ENCODE peak calls at places on chromosomes 6 and 20, in seven cellular contexts. One of them, this sample, is unnamed.
A peak's percentile ranks its signal among the peaks of the same experiment; 100 is the strongest.

GRCh38 chr6:122393339-122393896 is 6.0 kb upstream of the HSF2 start:
- DNase-seq in HCT116: no peak
- DNase-seq in Right ventricle myocardium inferior: no peak
- DNase-seq in NAMALWA: no peak
- DNase-seq in ELR: no peak
- DNase-seq in A673: no peak
- DNase-seq in psoas muscle: no peak
- DNase-seq in this sample: no peak

GRCh38 chr6:130943738-130944137 is 116.5 kb downstream of the SMLR1 start:
- DNase-seq in HCT116: no peak
- DNase-seq in Right ventricle myocardium inferior: no peak
- DNase-seq in NAMALWA: no peak
- DNase-seq in ELR: no peak
- DNase-seq in A673: no peak
- DNase-seq in psoas muscle: no peak
- DNase-seq in this sample: no peak

GRCh38 chr6:29667158-29667557 is 10.3 kb downstream of the MOG start:
- DNase-seq in HCT116: no peak
- DNase-seq in Right ventricle myocardium inferior: no peak
- DNase-seq in NAMALWA: no peak
- DNase-seq in ELR: no peak
- DNase-seq in A673: no peak
- DNase-seq in psoas muscle: no peak
- DNase-seq in this sample: no peak

GRCh38 chr6:117352466-117353081 is 73.2 kb downstream of the ROS1 start:
- DNase-seq in HCT116: peak; percentile 24
- DNase-seq in Right ventricle myocardium inferior: no peak
- DNase-seq in NAMALWA: peak; percentile 44
- DNase-seq in ELR: peak; percentile 63
- DNase-seq in A673: peak; percentile 1
- DNase-seq in psoas muscle: no peak
- DNase-seq in this sample: peak; percentile 55

GRCh38 chr6:169265486-169266131 is 12.0 kb upstream of the THBS2 start:
- DNase-seq in HCT116: no peak
- DNase-seq in Right ventricle myocardium inferior: no peak
- DNase-seq in NAMALWA: no peak
- DNase-seq in ELR: no peak
- DNase-seq in A673: no peak
- DNase-seq in psoas muscle: no peak
- DNase-seq in this sample: no peak

GRCh38 chr20:57514273-57514751 is 10.6 kb downstream of the CTCFL start:
- DNase-seq in HCT116: peak; percentile 58
- DNase-seq in Right ventricle myocardium inferior: no peak
- DNase-seq in NAMALWA: peak; percentile 77
- DNase-seq in ELR: peak; percentile 82
- DNase-seq in A673: peak; percentile 68
- DNase-seq in psoas muscle: peak; percentile 63
- DNase-seq in this sample: peak; percentile 87

GRCh38 chr6:14882394-14883073 is 363.3 kb upstream of the JARID2 start:
- DNase-seq in HCT116: no peak
- DNase-seq in Right ventricle myocardium inferior: no peak
- DNase-seq in NAMALWA: no peak
- DNase-seq in ELR: no peak
- DNase-seq in A673: no peak
- DNase-seq in psoas muscle: peak; percentile 76
- DNase-seq in this sample: peak; percentile 30

GRCh38 chr6:2986722-2987196 is 12.9 kb upstream of the NQO2 start:
- DNase-seq in HCT116: no peak
- DNase-seq in Right ventricle myocardium inferior: no peak
- DNase-seq in NAMALWA: no peak
- DNase-seq in ELR: peak; percentile 84
- DNase-seq in A673: no peak
- DNase-seq in psoas muscle: no peak
- DNase-seq in this sample: peak; percentile 56

GRCh38 chr6:80009531-80009930 is 5.1 kb downstream of the TTK start:
- DNase-seq in HCT116: no peak
- DNase-seq in Right ventricle myocardium inferior: no peak
- DNase-seq in NAMALWA: no peak
- DNase-seq in ELR: no peak
- DNase-seq in A673: no peak
- DNase-seq in psoas muscle: no peak
- DNase-seq in this sample: no peak

GRCh38 chr20:63826753-63827152 is 4.3 kb downstream of the ZBTB46 start:
- DNase-seq in HCT116: no peak
- DNase-seq in Right ventricle myocardium inferior: peak; percentile 32
- DNase-seq in NAMALWA: no peak
- DNase-seq in ELR: peak; percentile 39
- DNase-seq in A673: no peak
- DNase-seq in psoas muscle: no peak
- DNase-seq in this sample: no peak

GRCh38 chr6:105492706-105493673 is 90.1 kb upstream of the PREP start:
- DNase-seq in HCT116: no peak
- DNase-seq in Right ventricle myocardium inferior: no peak
- DNase-seq in NAMALWA: no peak
- DNase-seq in ELR: no peak
- DNase-seq in A673: no peak
- DNase-seq in psoas muscle: no peak
- DNase-seq in this sample: no peak

GRCh38 chr6:68653706-68654089 is 18.6 kb downstream of the ADGRB3 start:
- DNase-seq in HCT116: no peak
- DNase-seq in Right ventricle myocardium inferior: no peak
- DNase-seq in NAMALWA: no peak
- DNase-seq in ELR: no peak
- DNase-seq in A673: no peak
- DNase-seq in psoas muscle: no peak
- DNase-seq in this sample: no peak

GRCh38 chr6:168099201-168100010 is 20.4 kb upstream of the FRMD1 start:
- DNase-seq in HCT116: no peak
- DNase-seq in Right ventricle myocardium inferior: peak; percentile 51
- DNase-seq in NAMALWA: no peak
- DNase-seq in ELR: no peak
- DNase-seq in A673: no peak
- DNase-seq in psoas muscle: peak; percentile 17
- DNase-seq in this sample: no peak

GRCh38 chr6:133895573-133896343 is 6.8 kb downstream of the TCF21 start:
- DNase-seq in HCT116: no peak
- DNase-seq in Right ventricle myocardium inferior: peak; percentile 73
- DNase-seq in NAMALWA: no peak
- DNase-seq in ELR: peak; percentile 19
- DNase-seq in A673: no peak
- DNase-seq in psoas muscle: peak; percentile 58
- DNase-seq in this sample: no peak

GRCh38 chr6:136326038-136326561 is 36.5 kb upstream of the BCLAF1 start:
- DNase-seq in HCT116: no peak
- DNase-seq in Right ventricle myocardium inferior: no peak
- DNase-seq in NAMALWA: no peak
- DNase-seq in ELR: peak; percentile 7
- DNase-seq in A673: no peak
- DNase-seq in psoas muscle: no peak
- DNase-seq in this sample: peak; percentile 8

GRCh38 chr6:168071620-168072019 is 7.4 kb downstream of the FRMD1 start:
- DNase-seq in HCT116: no peak
- DNase-seq in Right ventricle myocardium inferior: no peak
- DNase-seq in NAMALWA: no peak
- DNase-seq in ELR: no peak
- DNase-seq in A673: no peak
- DNase-seq in psoas muscle: no peak
- DNase-seq in this sample: no peak

GRCh38 chr20:58636983-58637421 is 14.1 kb upstream of the STX16 start:
- DNase-seq in HCT116: no peak
- DNase-seq in Right ventricle myocardium inferior: no peak
- DNase-seq in NAMALWA: peak; percentile 19
- DNase-seq in ELR: no peak
- DNase-seq in A673: no peak
- DNase-seq in psoas muscle: no peak
- DNase-seq in this sample: no peak

GRCh38 chr6:32944265-32944664 is 3.4 kb upstream of the HLA-DMB start:
- DNase-seq in HCT116: no peak
- DNase-seq in Right ventricle myocardium inferior: no peak
- DNase-seq in NAMALWA: peak; percentile 95
- DNase-seq in ELR: no peak
- DNase-seq in A673: no peak
- DNase-seq in psoas muscle: no peak
- DNase-seq in this sample: no peak

GRCh38 chr6:41966961-41967311 is 25.3 kb upstream of the CCND3 start:
- DNase-seq in HCT116: peak; percentile 80
- DNase-seq in Right ventricle myocardium inferior: no peak
- DNase-seq in NAMALWA: no peak
- DNase-seq in ELR: peak; percentile 91
- DNase-seq in A673: no peak
- DNase-seq in psoas muscle: no peak
- DNase-seq in this sample: peak; percentile 41

GRCh38 chr6:123742626-123743025 is 61.0 kb upstream of the NKAIN2 start:
- DNase-seq in HCT116: no peak
- DNase-seq in Right ventricle myocardium inferior: no peak
- DNase-seq in NAMALWA: no peak
- DNase-seq in ELR: no peak
- DNase-seq in A673: no peak
- DNase-seq in psoas muscle: no peak
- DNase-seq in this sample: no peak

GRCh38 chr6:132919476-132919875 is 105.1 kb downstream of the RPS12 start:
- DNase-seq in HCT116: no peak
- DNase-seq in Right ventricle myocardium inferior: peak; percentile 76
- DNase-seq in NAMALWA: no peak
- DNase-seq in ELR: peak; percentile 86
- DNase-seq in A673: no peak
- DNase-seq in psoas muscle: peak; percentile 78
- DNase-seq in this sample: peak; percentile 97

GRCh38 chr6:112407191-112407590 is 60.1 kb downstream of the RFPL4B start:
- DNase-seq in HCT116: no peak
- DNase-seq in Right ventricle myocardium inferior: no peak
- DNase-seq in NAMALWA: no peak
- DNase-seq in ELR: no peak
- DNase-seq in A673: no peak
- DNase-seq in psoas muscle: no peak
- DNase-seq in this sample: no peak

GRCh38 chr6:137028912-137029311 is 15.9 kb downstream of the IL20RA start:
- DNase-seq in HCT116: no peak
- DNase-seq in Right ventricle myocardium inferior: no peak
- DNase-seq in NAMALWA: no peak
- DNase-seq in ELR: no peak
- DNase-seq in A673: no peak
- DNase-seq in psoas muscle: no peak
- DNase-seq in this sample: no peak

GRCh38 chr6:20947977-20948376 is 413.7 kb downstream of the CDKAL1 start:
- DNase-seq in HCT116: no peak
- DNase-seq in Right ventricle myocardium inferior: no peak
- DNase-seq in NAMALWA: no peak
- DNase-seq in ELR: no peak
- DNase-seq in A673: no peak
- DNase-seq in psoas muscle: no peak
- DNase-seq in this sample: no peak

GRCh38 chr6:156658186-156658585 is 119.0 kb upstream of the ARID1B start:
- DNase-seq in HCT116: no peak
- DNase-seq in Right ventricle myocardium inferior: no peak
- DNase-seq in NAMALWA: no peak
- DNase-seq in ELR: no peak
- DNase-seq in A673: no peak
- DNase-seq in psoas muscle: no peak
- DNase-seq in this sample: peak; percentile 83

GRCh38 chr6:132819405-132820145 is 5.2 kb downstream of the RPS12 start:
- DNase-seq in HCT116: no peak
- DNase-seq in Right ventricle myocardium inferior: no peak
- DNase-seq in NAMALWA: peak; percentile 48
- DNase-seq in ELR: peak; percentile 75
- DNase-seq in A673: no peak
- DNase-seq in psoas muscle: no peak
- DNase-seq in this sample: no peak

GRCh38 chr20:7893019-7893730 is 47.1 kb downstream of the HAO1 start:
- DNase-seq in HCT116: no peak
- DNase-seq in Right ventricle myocardium inferior: no peak
- DNase-seq in NAMALWA: no peak
- DNase-seq in ELR: no peak
- DNase-seq in A673: no peak
- DNase-seq in psoas muscle: no peak
- DNase-seq in this sample: no peak

GRCh38 chr6:44388135-44388487 is 605 bp downstream of the CDC5L start:
- DNase-seq in HCT116: no peak
- DNase-seq in Right ventricle myocardium inferior: no peak
- DNase-seq in NAMALWA: peak; percentile 57
- DNase-seq in ELR: no peak
- DNase-seq in A673: no peak
- DNase-seq in psoas muscle: no peak
- DNase-seq in this sample: no peak

GRCh38 chr6:43123691-43124314 is 47.3 kb upstream of the SRF start:
- DNase-seq in HCT116: no peak
- DNase-seq in Right ventricle myocardium inferior: no peak
- DNase-seq in NAMALWA: no peak
- DNase-seq in ELR: no peak
- DNase-seq in A673: no peak
- DNase-seq in psoas muscle: no peak
- DNase-seq in this sample: no peak

GRCh38 chr6:2695464-2696095 is 55.1 kb downstream of the MYLK4 start:
- DNase-seq in HCT116: peak; percentile 36
- DNase-seq in Right ventricle myocardium inferior: no peak
- DNase-seq in NAMALWA: peak; percentile 33
- DNase-seq in ELR: peak; percentile 55
- DNase-seq in A673: peak; percentile 44
- DNase-seq in psoas muscle: no peak
- DNase-seq in this sample: peak; percentile 77

GRCh38 chr6:21808045-21808470 is 214.5 kb downstream of the SOX4 start:
- DNase-seq in HCT116: no peak
- DNase-seq in Right ventricle myocardium inferior: no peak
- DNase-seq in NAMALWA: no peak
- DNase-seq in ELR: peak; percentile 32
- DNase-seq in A673: no peak
- DNase-seq in psoas muscle: no peak
- DNase-seq in this sample: peak; percentile 51

GRCh38 chr6:63441266-63441956 is 121.6 kb upstream of the LGSN start:
- DNase-seq in HCT116: no peak
- DNase-seq in Right ventricle myocardium inferior: no peak
- DNase-seq in NAMALWA: no peak
- DNase-seq in ELR: no peak
- DNase-seq in A673: no peak
- DNase-seq in psoas muscle: no peak
- DNase-seq in this sample: no peak

GRCh38 chr20:59933849-59934585 is 580 bp upstream of the SYCP2 start:
- DNase-seq in HCT116: peak; percentile 15
- DNase-seq in Right ventricle myocardium inferior: peak; percentile 92
- DNase-seq in NAMALWA: peak; percentile 25
- DNase-seq in ELR: peak; percentile 76
- DNase-seq in A673: peak; percentile 9
- DNase-seq in psoas muscle: peak; percentile 89
- DNase-seq in this sample: peak; percentile 95

GRCh38 chr6:107399927-107400326 is 59.4 kb downstream of the PDSS2 start:
- DNase-seq in HCT116: no peak
- DNase-seq in Right ventricle myocardium inferior: no peak
- DNase-seq in NAMALWA: no peak
- DNase-seq in ELR: no peak
- DNase-seq in A673: no peak
- DNase-seq in psoas muscle: no peak
- DNase-seq in this sample: no peak

This sample was measured in adipocyte.